ENCODE peak calls at places on chromosomes 11 and 22, in four cellular contexts. I, C, V and W are unnamed samples. For H3K27me3, the result is how much of the 10 kb centered on the place peaks cover.

GRCh38 chr11:46664612-46665011 is 35.8 kb downstream of the ARHGAP1 start:
- DNase-seq in I (no peak), C (no peak), V (no peak), W (no peak)

GRCh38 chr11:74327076-74327475 is 15.6 kb upstream of the P4HA3 start:
- DNase-seq in I (no peak), C (no peak), V (no peak), W (no peak)

GRCh38 chr11:76799061-76799804 is 16.1 kb downstream of the TSKU start:
- DNase-seq in I (peak), C (peak), V (peak), W (peak)

GRCh38 chr11:126817096-126817495 is 183.5 kb downstream of the KIRREL3 start:
- DNase-seq in I (no peak), C (no peak), V (no peak), W (no peak)

GRCh38 chr11:27907534-27907933 is 200.4 kb downstream of the KIF18A start:
- DNase-seq in I (no peak), C (no peak), V (no peak), W (no peak)

GRCh38 chr22:46587492-46588278 is 32.5 kb upstream of the GRAMD4 start:
- DNase-seq in I (no peak), C (peak), V (no peak), W (no peak)

GRCh38 chr11:72229925-72230763 is 5.6 kb downstream of the INPPL1 start:
- DNase-seq in I (no peak), C (no peak), V (no peak), W (no peak)

GRCh38 chr11:128394436-128395089 is 192.8 kb downstream of the ETS1 start:
- DNase-seq in I (peak), C (no peak), V (no peak), W (no peak)

GRCh38 chr11:125941606-125942275 is 4.1 kb upstream of the VSIG10L2 start:
- DNase-seq in I (no peak), C (peak), V (peak), W (peak)

GRCh38 chr11:128512478-128513127 is 74.8 kb downstream of the ETS1 start:
- DNase-seq in I (no peak), C (no peak), V (no peak), W (no peak)

GRCh38 chr11:85595285-85595884 is 31.8 kb downstream of the DLG2 start:
- DNase-seq in I (no peak), C (no peak), V (peak), W (peak)

GRCh38 chr11:62705880-62706831 is 1.1 kb downstream of the BSCL2 start:
- DNase-seq in I (peak), C (peak), V (peak), W (peak)

GRCh38 chr11:3375552-3375951 is 3.4 kb downstream of the ZNF195 start:
- DNase-seq in I (no peak), C (no peak), V (peak), W (no peak)

GRCh38 chr22:22400099-22400498 is 108.4 kb downstream of the ZNF280B start:
- DNase-seq in I (no peak), C (no peak), V (no peak), W (no peak)

GRCh38 chr22:22398530-22399327 is 109.8 kb downstream of the ZNF280B start:
- DNase-seq in I (no peak), C (no peak), V (no peak), W (no peak)

GRCh38 chr22:22397292-22397870 is 111.2 kb downstream of the ZNF280B start:
- DNase-seq in I (no peak), C (peak), V (peak), W (no peak)

GRCh38 chr22:22396741-22397291 is 111.7 kb downstream of the ZNF280B start:
- DNase-seq in I (no peak), C (no peak), V (no peak), W (no peak)

GRCh38 chr22:22397875-22398524 is 110.5 kb downstream of the ZNF280B start:
- DNase-seq in I (no peak), C (no peak), V (no peak), W (no peak)
- H3K27me3 ChIP-seq in I (under half), C (under half), V (under half), W (under half)

GRCh38 chr11:1399386-1400167 is 9.8 kb downstream of the BRSK2 start:
- DNase-seq in I (no peak), C (no peak), V (no peak), W (no peak)
- H3K27me3 ChIP-seq in I (under half), C (under half), V (under half), W (under half)

GRCh38 chr22:22076937-22077703 is 94.5 kb upstream of the TOP3B start:
- DNase-seq in I (peak), C (no peak), V (peak), W (no peak)
- H3K27me3 ChIP-seq in I (under half), C (under half), V (under half), W (under half)

DNA sequence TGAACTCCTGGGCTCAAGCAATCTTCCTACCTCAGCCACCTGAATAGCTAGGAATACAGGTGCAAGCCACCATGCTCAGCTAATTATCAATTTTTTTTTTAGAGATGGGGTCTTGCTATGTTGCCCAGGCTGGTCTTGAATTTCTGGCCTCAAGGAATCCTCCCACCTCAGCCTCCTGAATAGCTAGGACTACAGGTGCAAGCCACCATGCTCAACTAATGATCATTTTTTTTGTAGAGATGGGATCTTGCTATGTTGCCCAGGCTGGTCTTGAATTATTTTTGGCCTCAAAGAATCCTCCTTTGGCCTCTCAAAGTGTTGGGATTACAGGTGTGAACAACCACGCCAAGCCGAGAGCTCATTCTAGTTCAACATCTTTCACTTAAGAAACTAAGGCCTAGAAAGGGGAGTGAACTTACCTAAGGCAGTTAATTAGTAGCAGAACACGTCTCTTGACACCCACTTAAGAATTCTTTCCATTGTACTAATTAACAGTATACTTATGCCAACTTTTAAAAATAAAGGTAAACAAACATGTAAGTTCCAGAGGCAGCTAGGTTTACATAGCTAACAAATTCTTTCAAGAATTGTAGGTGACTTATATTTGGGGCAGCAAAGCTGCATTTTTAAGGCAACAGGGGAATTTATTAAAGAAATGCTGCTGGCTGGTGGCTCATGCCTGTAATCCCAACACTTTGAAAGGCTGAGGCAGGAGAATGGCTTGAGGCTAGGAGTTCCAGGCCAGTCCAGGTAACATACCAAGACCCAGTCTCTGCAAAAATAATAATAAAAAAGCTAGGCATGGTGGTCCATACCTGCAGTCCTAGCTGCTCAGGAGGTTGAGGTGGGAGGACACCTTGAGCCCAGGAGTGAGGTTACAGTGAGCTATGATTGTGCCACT is 9.6 kb downstream of the ZBED5 start:
- DNase-seq in I (no peak), C (no peak), V (no peak), W (no peak)
- H3K27me3 ChIP-seq in I (under half), C (under half), V (under half), W (under half)